ENCODE peak calls at places on chromosomes 3 and 15, in six cellular contexts. P is MM.1S, C is HCT116, W is K562, D is astrocyte, E is PC-9. G is an unnamed sample.

GRCh38 chr3:54376941-54377578 is 254.7 kb downstream of the CACNA2D3 start:
- DNase-seq in P (no peak), C (no peak), W (no peak), D (no peak), E (no peak), G (no peak)

GRCh38 chr15:84824260-84824690 is 7.1 kb downstream of the ALPK3 start:
- DNase-seq in P (no peak), C (no peak), W (no peak), D (no peak), E (no peak), G (no peak)

GRCh38 chr15:48603123-48603500 is 42.4 kb downstream of the FBN1 start:
- DNase-seq in P (no peak), C (no peak), W (no peak), D (peak), E (no peak), G (no peak)

GRCh38 chr15:87874896-87875661 is 381.5 kb downstream of the NTRK3 start:
- DNase-seq in P (no peak), C (no peak), W (no peak), D (peak), E (no peak), G (no peak)

GRCh38 chr3:55481918-55482495 is 5.1 kb downstream of the WNT5A start:
- DNase-seq in P (no peak), C (no peak), W (no peak), D (peak), E (no peak), G (no peak)

GRCh38 chr3:190303887-190304286 is 18.4 kb downstream of the CLDN1 start:
- DNase-seq in P (no peak), C (no peak), W (no peak), D (no peak), E (no peak), G (no peak)

GRCh38 chr15:101811902-101812301 is at the start of gene OR4F15:
- DNase-seq in P (no peak), C (no peak), W (no peak), D (no peak), E (no peak), G (no peak)

GRCh38 chr3:51646091-51646490 is 25.0 kb upstream of the TEX264 start:
- DNase-seq in P (no peak), C (no peak), W (no peak), D (no peak), E (no peak), G (no peak)

GRCh38 chr3:137792633-137793271 is 28.6 kb downstream of the SOX14 start:
- DNase-seq in P (peak), C (peak), W (peak), D (no peak), E (no peak), G (peak)

GRCh38 chr3:66392966-66393485 is 107.8 kb downstream of the LRIG1 start:
- DNase-seq in P (no peak), C (no peak), W (no peak), D (no peak), E (no peak), G (no peak)

GRCh38 chr3:12644297-12644937 is 19.5 kb downstream of the RAF1 start:
- DNase-seq in P (no peak), C (no peak), W (no peak), D (peak), E (no peak), G (no peak)

GRCh38 chr3:139005356-139005993 is 593 bp downstream of the PRR23A start:
- DNase-seq in P (no peak), C (no peak), W (no peak), D (no peak), E (no peak), G (no peak)

GRCh38 chr15:38846351-38846750 is 281.7 kb upstream of the RASGRP1 start:
- DNase-seq in P (no peak), C (no peak), W (no peak), D (no peak), E (no peak), G (no peak)

GRCh38 chr15:97995881-97996603 is 35.5 kb downstream of the ARRDC4 start:
- DNase-seq in P (peak), C (no peak), W (no peak), D (no peak), E (peak), G (peak)

GRCh38 chr15:80904941-80905532 is 84.6 kb downstream of the MESD start:
- DNase-seq in P (no peak), C (no peak), W (no peak), D (no peak), E (no peak), G (no peak)

GRCh38 chr15:83065431-83065830 is 1.6 kb downstream of the BTBD1 start:
- DNase-seq in P (no peak), C (no peak), W (no peak), D (no peak), E (no peak), G (no peak)

GRCh38 chr3:49900491-49901153 is 3.1 kb downstream of the MST1R start:
- DNase-seq in P (peak), C (peak), W (no peak), D (peak), E (peak), G (no peak)

GRCh38 chr3:99972380-99973104 is 141.8 kb downstream of the FILIP1L start:
- DNase-seq in P (no peak), C (no peak), W (no peak), D (no peak), E (no peak), G (no peak)

GRCh38 chr3:197718904-197719303 is 17.8 kb downstream of the RUBCN start:
- DNase-seq in P (no peak), C (peak), W (no peak), D (peak), E (peak), G (no peak)

GRCh38 chr15:100332231-100332630 is 9.5 kb downstream of the ADAMTS17 start:
- DNase-seq in P (no peak), C (no peak), W (no peak), D (no peak), E (no peak), G (no peak)

GRCh38 chr3:130548356-130548755 is 31.4 kb downstream of the COL6A6 start:
- DNase-seq in P (no peak), C (no peak), W (no peak), D (no peak), E (no peak), G (no peak)

GRCh38 chr3:52149021-52149420 is 5.2 kb downstream of the POC1A start:
- DNase-seq in P (no peak), C (no peak), W (no peak), D (no peak), E (no peak), G (no peak)

GRCh38 chr3:2510746-2511145 is 412.1 kb downstream of the CNTN4 start:
- DNase-seq in P (no peak), C (no peak), W (no peak), D (no peak), E (no peak), G (no peak)

GRCh38 chr3:188326111-188326510 is 172.2 kb downstream of the LPP start:
- DNase-seq in P (no peak), C (no peak), W (no peak), D (no peak), E (no peak), G (no peak)

GRCh38 chr3:47376393-47376792 is 4.4 kb upstream of the PTPN23 start:
- DNase-seq in P (no peak), C (no peak), W (no peak), D (no peak), E (no peak), G (no peak)

GRCh38 chr15:51735211-51735610 is 2.2 kb downstream of the LYSMD2 start:
- DNase-seq in P (no peak), C (no peak), W (no peak), D (no peak), E (no peak), G (no peak)

GRCh38 chr3:57095361-57095760 is 34.9 kb downstream of the SPATA12 start:
- DNase-seq in P (no peak), C (no peak), W (no peak), D (no peak), E (no peak), G (no peak)

GRCh38 chr3:142028174-142028833 is 121.0 kb downstream of the TFDP2 start:
- DNase-seq in P (peak), C (peak), W (peak), D (peak), E (peak), G (peak)

GRCh38 chr3:177481329-177481728 is 284.0 kb upstream of the TBL1XR1 start:
- DNase-seq in P (no peak), C (no peak), W (no peak), D (no peak), E (no peak), G (no peak)

GRCh38 chr3:148191966-148192365 is 505.7 kb upstream of the AGTR1 start:
- DNase-seq in P (no peak), C (no peak), W (no peak), D (no peak), E (no peak), G (no peak)

GRCh38 chr15:77944002-77944867 is 133.3 kb downstream of the TBC1D2B start:
- DNase-seq in P (peak), C (peak), W (peak), D (peak), E (peak), G (peak)

GRCh38 chr3:156711113-156711512 is 36.7 kb downstream of the TIPARP start:
- DNase-seq in P (no peak), C (no peak), W (no peak), D (no peak), E (no peak), G (no peak)

GRCh38 chr3:10723991-10724390 is 92.0 kb upstream of the SLC6A11 start:
- DNase-seq in P (no peak), C (no peak), W (no peak), D (no peak), E (no peak), G (no peak)

GRCh38 chr3:3334456-3334855 is 155.0 kb upstream of the CRBN start:
- DNase-seq in P (no peak), C (no peak), W (no peak), D (no peak), E (no peak), G (no peak)

GRCh38 chr3:14522129-14522691 is 17.9 kb downstream of the GRIP2 start:
- DNase-seq in P (no peak), C (no peak), W (no peak), D (no peak), E (no peak), G (no peak)

GRCh38 chr15:78880828-78881227 is 8.1 kb downstream of the MORF4L1 start:
- DNase-seq in P (no peak), C (no peak), W (no peak), D (no peak), E (no peak), G (no peak)

DNA sequence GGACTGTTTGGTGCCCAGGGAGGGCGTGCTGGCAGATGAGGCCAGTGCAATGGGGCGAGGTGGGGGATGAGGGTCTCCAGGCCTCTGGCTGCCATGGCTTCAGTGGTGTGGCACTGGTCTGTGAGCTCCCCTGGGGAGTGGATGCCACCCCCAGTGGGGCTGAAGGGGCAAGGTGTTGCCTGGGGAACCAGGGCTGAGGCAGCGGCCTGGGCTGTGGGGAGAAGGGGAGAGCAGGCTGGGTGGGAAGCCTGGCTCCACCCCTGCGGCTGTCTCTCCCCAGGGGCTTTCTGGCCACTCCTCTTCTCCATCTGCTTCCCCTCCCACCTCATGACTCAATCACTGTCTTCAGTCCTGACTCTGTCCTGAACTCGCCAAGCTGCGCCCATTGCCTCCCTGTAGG is 88.4 kb upstream of the TLE3 start:
- DNase-seq in P (no peak), C (no peak), W (no peak), D (no peak), E (no peak), G (peak)
- H3K4me3 ChIP-seq in P (no peak), C (no peak), W (no peak), D (no peak), E (no peak), G (no peak)

GRCh38 chr15:32029862-32030781 is at the start of gene CHRNA7:
- DNase-seq in P (peak), C (peak), W (peak), D (peak), E (no peak), G (peak)

GRCh38 chr15:32030795-32031194 is 480 bp downstream of the CHRNA7 start:
- DNase-seq in P (peak), C (no peak), W (no peak), D (no peak), E (no peak), G (peak)

GRCh38 chr15:32033186-32033890 is 3.0 kb downstream of the CHRNA7 start:
- DNase-seq in P (no peak), C (no peak), W (no peak), D (no peak), E (no peak), G (no peak)

GRCh38 chr15:32028921-32029320 is 1.4 kb upstream of the CHRNA7 start:
- DNase-seq in P (no peak), C (no peak), W (no peak), D (no peak), E (no peak), G (peak)

GRCh38 chr15:32029409-32029861 is 880 bp upstream of the CHRNA7 start:
- DNase-seq in P (peak), C (no peak), W (no peak), D (no peak), E (no peak), G (peak)
- TF ChIP-seq EZH2 in P (no peak), C (no peak), W (no peak), D (no peak), E (no peak), G (no peak)

GRCh38 chr15:69089258-69089657 is 71.2 kb upstream of the GLCE start:
- DNase-seq in P (no peak), C (no peak), W (no peak), D (no peak), E (no peak), G (no peak)
- H3K4me3 ChIP-seq in P (no peak), C (no peak), W (no peak), D (no peak), E (no peak), G (no peak)

GRCh38 chr3:128993461-128994172 is at the start of gene CFAP92:
- DNase-seq in P (peak), C (peak), W (peak), D (peak), E (peak), G (peak)
- TF ChIP-seq EZH2 in P (no peak), C (no peak), W (no peak), D (peak), E (no peak), G (no peak)

DNA sequence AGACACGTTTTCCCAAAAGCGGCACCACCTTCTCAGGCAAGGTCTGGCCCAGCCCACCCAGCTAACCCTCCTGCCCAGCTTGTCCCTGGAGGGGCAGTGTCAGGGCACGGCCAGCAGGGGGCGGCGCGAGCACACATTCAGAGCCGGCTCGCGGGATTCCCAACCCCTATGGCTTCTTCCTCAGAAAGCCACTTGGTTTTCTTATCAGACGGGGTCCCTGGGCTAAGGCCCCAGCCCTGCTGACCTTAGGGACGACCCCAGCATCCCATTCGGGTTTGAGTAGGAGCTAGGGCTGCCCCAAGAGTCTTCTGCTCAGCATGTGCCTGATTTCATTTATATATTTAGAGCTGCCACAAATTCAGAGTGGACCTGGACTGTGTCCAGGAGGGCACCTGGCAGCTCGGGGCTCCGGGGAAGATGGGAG is 14.5 kb downstream of the RLBP1 start:
- DNase-seq in P (peak), C (peak), W (peak), D (peak), E (peak), G (peak)
- H3K4me3 ChIP-seq in P (peak), C (peak), W (no peak), D (no peak), E (no peak), G (no peak)

DNA sequence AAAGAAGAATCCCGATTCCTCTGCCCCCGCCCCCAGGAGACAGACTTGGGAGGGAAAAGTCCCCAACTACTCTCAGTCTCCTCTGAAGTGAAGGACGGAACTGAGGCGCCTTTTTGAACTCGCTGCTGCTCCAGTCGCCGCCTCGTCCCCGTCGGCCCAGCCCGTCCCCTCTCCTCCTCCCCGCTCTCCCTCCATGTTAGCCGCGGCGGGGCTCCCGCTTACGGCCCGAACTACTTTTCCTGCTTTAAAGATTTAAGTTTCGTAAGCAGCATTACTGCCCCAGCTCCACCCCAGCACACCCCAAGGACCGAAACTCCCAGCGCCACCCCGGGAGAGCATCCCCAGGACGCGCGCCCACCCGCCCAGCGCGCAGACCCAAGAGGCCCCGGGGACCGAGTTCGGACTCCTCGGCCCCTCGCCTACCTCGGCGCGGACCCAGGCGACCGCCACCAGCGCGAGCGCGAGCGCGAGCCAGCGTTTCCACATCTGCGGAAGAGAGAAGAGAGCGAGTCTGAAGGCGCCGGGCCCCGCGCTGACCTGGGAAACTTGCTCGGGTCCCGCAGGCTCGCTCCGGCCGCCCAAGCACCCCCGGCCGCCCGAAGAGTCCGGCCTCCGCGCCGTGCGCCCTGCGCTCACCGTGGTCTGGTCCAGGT is 405 bp downstream of the FSTL1 start:
- DNase-seq in P (no peak), C (no peak), W (no peak), D (no peak), E (peak), G (peak)
- TF ChIP-seq EZH2 in P (no peak), C (no peak), W (no peak), D (no peak), E (no peak), G (no peak)

GRCh38 chr3:38646062-38646461 is 3.4 kb downstream of the SCN5A start:
- DNase-seq in P (no peak), C (no peak), W (no peak), D (no peak), E (no peak), G (no peak)
- H3K4me3 ChIP-seq in P (no peak), C (no peak), W (no peak), D (no peak), E (no peak), G (no peak)

DNA sequence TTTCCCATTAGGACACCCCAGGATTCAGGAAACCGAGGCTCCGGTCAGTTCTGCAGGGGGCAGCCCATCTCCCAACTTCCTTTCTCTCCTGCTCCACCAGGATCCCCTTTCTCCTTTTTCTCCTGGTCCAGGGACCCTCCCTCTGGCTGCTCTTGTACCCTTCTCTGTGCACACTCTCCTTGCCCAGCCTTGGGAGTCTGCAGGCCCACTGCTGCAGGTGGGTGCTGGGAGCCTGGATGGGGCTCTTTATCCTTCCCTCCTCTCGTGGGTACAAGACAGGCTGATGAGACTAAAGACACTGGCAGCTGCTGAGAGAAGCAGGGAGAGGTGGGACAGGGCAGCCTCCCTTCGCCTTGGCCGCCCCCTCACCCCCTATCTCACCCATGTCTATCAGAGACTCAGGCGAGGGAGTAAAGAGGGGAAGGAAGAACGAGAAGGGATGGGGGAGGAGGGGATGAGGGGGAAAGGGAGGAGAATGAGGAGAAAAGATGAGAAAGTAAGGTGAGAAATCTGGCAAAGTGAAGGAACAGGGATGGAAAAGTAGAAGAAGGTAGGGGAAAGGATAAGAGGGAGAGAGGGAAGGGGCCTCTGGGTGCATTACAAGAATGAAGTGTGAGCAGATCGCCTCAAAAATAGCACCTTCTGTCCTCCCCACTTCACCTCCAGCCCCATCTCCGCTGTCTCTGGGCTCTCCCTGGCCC is 45.2 kb downstream of the ITGA11 start:
- DNase-seq in P (no peak), C (no peak), W (no peak), D (no peak), E (no peak), G (no peak)
- TF ChIP-seq EZH2 in P (no peak), C (no peak), W (no peak), D (no peak), E (no peak), G (no peak)

GRCh38 chr3:78632925-78633324 is 1134.9 kb downstream of the ROBO1 start:
- DNase-seq in P (no peak), C (no peak), W (no peak), D (no peak), E (no peak), G (peak)

GRCh38 chr3:78634316-78634715 is 1133.5 kb downstream of the ROBO1 start:
- DNase-seq in P (no peak), C (no peak), W (no peak), D (peak), E (no peak), G (no peak)

GRCh38 chr3:78633626-78634025 is 1134.2 kb downstream of the ROBO1 start:
- DNase-seq in P (no peak), C (no peak), W (no peak), D (peak), E (no peak), G (no peak)

GRCh38 chr3:78629544-78629943 is 1138.3 kb downstream of the ROBO1 start:
- DNase-seq in P (peak), C (no peak), W (no peak), D (no peak), E (no peak), G (no peak)
- H3K4me3 ChIP-seq in P (no peak), C (no peak), W (no peak), D (no peak), E (no peak), G (no peak)

G was measured in A673.